ENCODE peak calls at places on chromosomes 6 and 20, in ten cellular contexts. X, T, I, C, D, R, Y, M, Z and S are unnamed samples.

GRCh38 chr6:18259675-18260447 is 4.5 kb downstream of the DEK start:
- DNase-seq in X (no peak), T (no peak), I (no peak), C (no peak), D (no peak), R (no peak), Y (no peak), M (no peak), Z (no peak), S (no peak)

GRCh38 chr6:113050979-113051378 is 703.8 kb downstream of the RFPL4B start:
- DNase-seq in X (peak; percentile 60), T (no peak), I (no peak), C (no peak), D (no peak), R (no peak), Y (no peak), M (no peak), Z (no peak), S (peak; percentile 24)

GRCh38 chr20:54577637-54578036 is 102.2 kb downstream of the DOK5 start:
- DNase-seq in X (no peak), T (no peak), I (no peak), C (no peak), D (no peak), R (no peak), Y (no peak), M (no peak), Z (no peak), S (no peak)

GRCh38 chr6:129345890-129346289 is 364.1 kb downstream of the ARHGAP18 start:
- DNase-seq in X (no peak), T (no peak), I (peak; percentile 38), C (peak; percentile 81), D (no peak), R (no peak), Y (no peak), M (no peak), Z (peak; percentile 61), S (no peak)

GRCh38 chr6:127299522-127300240 is 33.0 kb downstream of the RNF146 start:
- DNase-seq in X (no peak), T (no peak), I (no peak), C (no peak), D (no peak), R (no peak), Y (no peak), M (no peak), Z (no peak), S (no peak)

GRCh38 chr6:53483423-53484353 is 61.2 kb downstream of the GCLC start:
- DNase-seq in X (no peak), T (peak; percentile 55), I (no peak), C (no peak), D (no peak), R (peak; percentile 18), Y (peak; percentile 34), M (no peak), Z (peak; percentile 28), S (no peak)

GRCh38 chr6:137734005-137734874 is 132.8 kb upstream of the TNFAIP3 start:
- DNase-seq in X (no peak), T (no peak), I (no peak), C (no peak), D (no peak), R (no peak), Y (no peak), M (no peak), Z (no peak), S (no peak)

GRCh38 chr6:108781419-108782110 is 66.7 kb upstream of the ARMC2 start:
- DNase-seq in X (peak; percentile 77), T (no peak), I (peak; percentile 30), C (no peak), D (no peak), R (no peak), Y (no peak), M (no peak), Z (no peak), S (peak; percentile 34)

GRCh38 chr6:13383280-13384163 is 55.2 kb upstream of the TBC1D7 start:
- DNase-seq in X (no peak), T (peak; percentile 46), I (peak; percentile 57), C (peak; percentile 63), D (no peak), R (no peak), Y (no peak), M (no peak), Z (peak; percentile 40), S (no peak)

GRCh38 chr6:53734473-53735299 is 60.1 kb upstream of the LRRC1 start:
- DNase-seq in X (peak; percentile 78), T (peak; percentile 40), I (peak; percentile 89), C (peak; percentile 85), D (no peak), R (no peak), Y (no peak), M (peak; percentile 92), Z (peak; percentile 95), S (peak; percentile 31)

GRCh38 chr20:11355338-11355737 is 562.4 kb upstream of the BTBD3 start:
- DNase-seq in X (no peak), T (no peak), I (no peak), C (no peak), D (no peak), R (no peak), Y (no peak), M (no peak), Z (no peak), S (no peak)

GRCh38 chr20:44467289-44467883 is 8.3 kb upstream of the TTPAL start:
- DNase-seq in X (no peak), T (no peak), I (no peak), C (no peak), D (no peak), R (no peak), Y (peak; percentile 70), M (no peak), Z (no peak), S (no peak)